ENCODE peak calls at places on chromosomes 12 and 14, in nine cellular contexts. One of them, this sample, is unnamed.

GRCh38 chr12:108063192-108063591 is 65.9 kb upstream of the WSCD2 start:
- DNase-seq in endodermal cell: peak
- DNase-seq in neural progenitor cell: peak
- DNase-seq in hepatocyte: no peak
- DNase-seq in HFF-Myc: no peak
- DNase-seq in pancreas: no peak
- DNase-seq in WERI-Rb-1: no peak
- DNase-seq in A673: peak
- DNase-seq in BJ: no peak
- DNase-seq in this sample: no peak

GRCh38 chr14:54338696-54339317 is 58.0 kb upstream of the CDKN3 start:
- DNase-seq in endodermal cell: peak
- DNase-seq in neural progenitor cell: peak
- DNase-seq in hepatocyte: peak
- DNase-seq in HFF-Myc: peak
- DNase-seq in pancreas: no peak
- DNase-seq in WERI-Rb-1: no peak
- DNase-seq in A673: peak
- DNase-seq in BJ: no peak
- DNase-seq in this sample: no peak

GRCh38 chr14:92397839-92398564 is 75.0 kb downstream of the SLC24A4 start:
- DNase-seq in endodermal cell: no peak
- DNase-seq in neural progenitor cell: no peak
- DNase-seq in hepatocyte: no peak
- DNase-seq in HFF-Myc: no peak
- DNase-seq in pancreas: no peak
- DNase-seq in WERI-Rb-1: no peak
- DNase-seq in A673: no peak
- DNase-seq in BJ: no peak
- DNase-seq in this sample: no peak

GRCh38 chr12:4268549-4269181 is 4.9 kb upstream of the CCND2 start:
- DNase-seq in endodermal cell: no peak
- DNase-seq in neural progenitor cell: peak
- DNase-seq in hepatocyte: no peak
- DNase-seq in HFF-Myc: no peak
- DNase-seq in pancreas: no peak
- DNase-seq in WERI-Rb-1: no peak
- DNase-seq in A673: no peak
- DNase-seq in BJ: no peak
- DNase-seq in this sample: no peak

GRCh38 chr12:2057041-2057792 is 4.4 kb downstream of the CACNA1C start:
- DNase-seq in endodermal cell: peak
- DNase-seq in neural progenitor cell: peak
- DNase-seq in hepatocyte: peak
- DNase-seq in HFF-Myc: no peak
- DNase-seq in pancreas: no peak
- DNase-seq in WERI-Rb-1: peak
- DNase-seq in A673: peak
- DNase-seq in BJ: no peak
- DNase-seq in this sample: no peak

GRCh38 chr12:12622418-12622817 is 10.7 kb downstream of the CREBL2 start:
- DNase-seq in endodermal cell: no peak
- DNase-seq in neural progenitor cell: no peak
- DNase-seq in hepatocyte: no peak
- DNase-seq in HFF-Myc: no peak
- DNase-seq in pancreas: no peak
- DNase-seq in WERI-Rb-1: no peak
- DNase-seq in A673: no peak
- DNase-seq in BJ: no peak
- DNase-seq in this sample: no peak

GRCh38 chr12:67019070-67019469 is 250.1 kb upstream of the CAND1 start:
- DNase-seq in endodermal cell: peak
- DNase-seq in neural progenitor cell: peak
- DNase-seq in hepatocyte: no peak
- DNase-seq in HFF-Myc: no peak
- DNase-seq in pancreas: no peak
- DNase-seq in WERI-Rb-1: no peak
- DNase-seq in A673: no peak
- DNase-seq in BJ: no peak
- DNase-seq in this sample: no peak

GRCh38 chr14:92693998-92694780 is 54.2 kb downstream of the LGMN start:
- DNase-seq in endodermal cell: no peak
- DNase-seq in neural progenitor cell: no peak
- DNase-seq in hepatocyte: peak
- DNase-seq in HFF-Myc: no peak
- DNase-seq in pancreas: no peak
- DNase-seq in WERI-Rb-1: no peak
- DNase-seq in A673: no peak
- DNase-seq in BJ: no peak
- DNase-seq in this sample: peak

GRCh38 chr12:29103539-29103974 is 45.5 kb upstream of the FAR2 start:
- DNase-seq in endodermal cell: no peak
- DNase-seq in neural progenitor cell: no peak
- DNase-seq in hepatocyte: no peak
- DNase-seq in HFF-Myc: no peak
- DNase-seq in pancreas: no peak
- DNase-seq in WERI-Rb-1: no peak
- DNase-seq in A673: no peak
- DNase-seq in BJ: no peak
- DNase-seq in this sample: no peak

GRCh38 chr12:122614839-122615238 is 87.8 kb downstream of the KNTC1 start:
- DNase-seq in endodermal cell: no peak
- DNase-seq in neural progenitor cell: no peak
- DNase-seq in hepatocyte: no peak
- DNase-seq in HFF-Myc: no peak
- DNase-seq in pancreas: no peak
- DNase-seq in WERI-Rb-1: no peak
- DNase-seq in A673: no peak
- DNase-seq in BJ: no peak
- DNase-seq in this sample: no peak

DNA sequence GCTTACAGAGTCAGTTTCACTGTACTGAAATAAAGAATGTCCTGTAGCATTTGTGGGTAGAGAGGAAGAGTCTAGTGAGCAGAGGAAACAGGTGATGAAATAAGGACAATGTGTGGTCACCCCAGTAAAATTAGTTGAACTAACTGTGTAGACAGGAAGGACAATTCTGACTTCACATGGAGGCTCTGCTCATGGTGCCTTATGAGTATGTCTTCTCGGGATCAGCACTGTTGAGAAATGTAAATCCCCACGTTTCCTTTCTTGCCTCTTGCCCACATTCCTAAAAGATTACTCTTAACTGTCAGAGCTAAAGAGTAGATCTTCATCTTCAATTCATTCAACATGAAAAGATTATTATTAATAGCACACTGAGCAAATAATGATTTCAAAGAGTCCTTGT is 113.2 kb upstream of the FLRT2 start:
- DNase-seq in endodermal cell: no peak
- DNase-seq in neural progenitor cell: no peak
- DNase-seq in hepatocyte: peak
- DNase-seq in HFF-Myc: peak
- DNase-seq in pancreas: no peak
- DNase-seq in WERI-Rb-1: no peak
- DNase-seq in A673: peak
- DNase-seq in BJ: no peak
- DNase-seq in this sample: no peak
- H3K4me3 ChIP-seq in endodermal cell: no peak
- H3K4me3 ChIP-seq in neural progenitor cell: no peak
- H3K4me3 ChIP-seq in hepatocyte: no peak
- H3K4me3 ChIP-seq in HFF-Myc: no peak
- H3K4me3 ChIP-seq in pancreas: no peak
- H3K4me3 ChIP-seq in WERI-Rb-1: no peak
- H3K4me3 ChIP-seq in A673: no peak
- H3K4me3 ChIP-seq in BJ: no peak
- H3K4me3 ChIP-seq in this sample: no peak

DNA sequence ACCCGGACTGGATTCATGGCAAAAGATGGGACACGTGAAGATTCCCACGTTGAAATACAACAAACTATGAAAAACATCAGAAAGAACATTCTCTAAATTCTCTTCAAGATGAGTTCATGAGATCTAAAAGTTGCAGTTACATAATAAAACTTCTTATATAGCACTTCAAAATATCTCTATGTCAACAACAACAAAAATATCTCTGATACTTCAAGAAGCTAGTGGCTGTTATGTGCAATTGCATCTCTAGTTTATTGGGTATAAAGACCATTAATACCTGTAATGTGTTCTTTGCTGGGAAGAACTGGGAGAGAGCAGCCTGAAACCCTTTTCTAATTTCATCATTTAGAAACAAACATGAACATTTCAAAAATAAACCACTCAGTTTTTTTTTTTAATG is 69.2 kb upstream of the RGS6 start:
- DNase-seq in endodermal cell: no peak
- DNase-seq in neural progenitor cell: no peak
- DNase-seq in hepatocyte: no peak
- DNase-seq in HFF-Myc: no peak
- DNase-seq in pancreas: no peak
- DNase-seq in WERI-Rb-1: no peak
- DNase-seq in A673: no peak
- DNase-seq in BJ: no peak
- DNase-seq in this sample: no peak
- TF ChIP-seq CTCF in endodermal cell: peak
- TF ChIP-seq CTCF in neural progenitor cell: no peak
- TF ChIP-seq CTCF in hepatocyte: no peak
- TF ChIP-seq CTCF in HFF-Myc: no peak
- TF ChIP-seq CTCF in pancreas: no peak
- TF ChIP-seq CTCF in WERI-Rb-1: no peak
- TF ChIP-seq CTCF in A673: no peak
- TF ChIP-seq CTCF in BJ: no peak
- TF ChIP-seq CTCF in this sample: peak

GRCh38 chr12:65895031-65895430 is 70.7 kb downstream of the HMGA2 start:
- DNase-seq in endodermal cell: no peak
- DNase-seq in neural progenitor cell: no peak
- DNase-seq in hepatocyte: no peak
- DNase-seq in HFF-Myc: no peak
- DNase-seq in pancreas: no peak
- DNase-seq in WERI-Rb-1: no peak
- DNase-seq in A673: no peak
- DNase-seq in BJ: no peak
- DNase-seq in this sample: no peak

GRCh38 chr12:65894127-65894526 is 69.8 kb downstream of the HMGA2 start:
- DNase-seq in endodermal cell: no peak
- DNase-seq in neural progenitor cell: no peak
- DNase-seq in hepatocyte: no peak
- DNase-seq in HFF-Myc: no peak
- DNase-seq in pancreas: no peak
- DNase-seq in WERI-Rb-1: no peak
- DNase-seq in A673: no peak
- DNase-seq in BJ: no peak
- DNase-seq in this sample: no peak

GRCh38 chr12:65894624-65895023 is 70.3 kb downstream of the HMGA2 start:
- DNase-seq in endodermal cell: no peak
- DNase-seq in neural progenitor cell: no peak
- DNase-seq in hepatocyte: no peak
- DNase-seq in HFF-Myc: no peak
- DNase-seq in pancreas: no peak
- DNase-seq in WERI-Rb-1: no peak
- DNase-seq in A673: no peak
- DNase-seq in BJ: no peak
- DNase-seq in this sample: no peak

GRCh38 chr12:65896743-65897142 is 72.5 kb downstream of the HMGA2 start:
- DNase-seq in endodermal cell: no peak
- DNase-seq in neural progenitor cell: no peak
- DNase-seq in hepatocyte: no peak
- DNase-seq in HFF-Myc: no peak
- DNase-seq in pancreas: no peak
- DNase-seq in WERI-Rb-1: no peak
- DNase-seq in A673: no peak
- DNase-seq in BJ: no peak
- DNase-seq in this sample: no peak

DNA sequence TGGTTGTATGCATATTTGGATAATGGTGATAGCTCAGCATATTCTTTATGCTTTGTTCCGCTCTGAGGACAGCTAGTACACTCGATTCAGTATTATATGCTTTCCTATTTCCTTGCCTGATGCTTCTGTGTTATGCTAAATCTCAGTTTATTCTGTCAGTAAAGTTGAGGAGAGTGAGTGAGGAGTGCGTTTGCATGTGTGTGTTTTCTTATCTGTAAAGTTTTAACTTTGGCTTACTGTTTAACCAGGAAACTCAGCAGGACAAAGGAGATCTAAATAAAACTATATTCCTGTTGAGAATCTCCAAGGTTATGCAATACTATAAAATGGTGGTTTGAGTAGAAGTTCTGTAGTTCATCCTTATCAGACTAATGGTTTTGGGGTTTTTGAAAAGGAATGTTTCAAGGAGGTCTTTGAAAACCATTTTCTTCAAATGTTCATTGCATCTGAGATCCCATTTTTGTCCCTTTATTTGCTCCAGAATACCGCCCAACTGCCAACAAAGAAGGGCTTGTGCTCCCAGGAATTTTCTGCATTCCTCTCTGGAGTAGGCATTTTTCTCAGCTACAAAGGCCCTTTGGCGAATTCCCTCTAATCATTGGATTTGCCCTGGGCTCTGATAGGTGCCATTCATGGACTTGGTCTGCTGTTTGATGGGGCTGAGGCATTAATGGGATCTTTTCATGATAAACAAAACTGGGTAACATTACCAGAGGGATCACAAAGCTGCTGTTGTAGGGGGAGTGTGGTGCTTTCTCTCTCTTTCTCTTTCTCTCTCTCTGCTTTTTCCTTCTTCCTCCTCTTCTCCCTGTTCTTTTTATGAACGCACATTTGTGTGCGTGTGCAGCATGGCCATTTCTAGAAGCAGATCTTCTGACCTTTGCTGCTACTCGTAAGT is 71.7 kb downstream of the HMGA2 start:
- DNase-seq in endodermal cell: peak
- DNase-seq in neural progenitor cell: peak
- DNase-seq in hepatocyte: peak
- DNase-seq in HFF-Myc: no peak
- DNase-seq in pancreas: no peak
- DNase-seq in WERI-Rb-1: no peak
- DNase-seq in A673: no peak
- DNase-seq in BJ: no peak
- DNase-seq in this sample: peak
- H3K4me3 ChIP-seq in endodermal cell: peak
- H3K4me3 ChIP-seq in neural progenitor cell: peak
- H3K4me3 ChIP-seq in hepatocyte: no peak
- H3K4me3 ChIP-seq in HFF-Myc: no peak
- H3K4me3 ChIP-seq in pancreas: no peak
- H3K4me3 ChIP-seq in WERI-Rb-1: no peak
- H3K4me3 ChIP-seq in A673: no peak
- H3K4me3 ChIP-seq in BJ: no peak
- H3K4me3 ChIP-seq in this sample: peak

DNA sequence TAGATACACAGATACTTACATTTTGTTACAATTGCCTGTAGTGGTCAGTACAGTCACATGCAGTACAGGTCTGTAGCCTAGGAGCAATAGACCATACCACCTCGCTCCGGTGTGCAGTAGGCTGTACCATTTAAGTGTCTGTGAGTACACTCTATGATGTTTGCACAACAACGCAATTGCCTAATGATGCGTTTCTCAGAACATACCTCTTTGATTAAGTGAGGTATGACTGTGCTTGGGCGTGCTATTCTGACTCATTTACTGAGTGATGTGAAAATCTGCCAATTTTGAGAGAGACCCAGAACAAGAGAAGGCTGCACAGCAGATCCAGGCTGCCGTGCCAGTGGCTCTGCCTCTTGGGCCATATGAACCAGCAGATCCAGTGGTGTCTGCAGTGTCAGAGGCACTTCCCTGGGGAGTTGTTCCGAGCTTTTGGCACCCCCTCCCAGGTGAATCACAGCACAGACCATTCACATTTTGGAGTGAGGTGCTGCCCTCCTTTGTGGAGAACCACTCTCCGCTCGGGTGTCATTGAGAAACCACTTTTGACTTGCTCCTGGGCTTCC is 20.4 kb downstream of the DLK1 start:
- DNase-seq in endodermal cell: peak
- DNase-seq in neural progenitor cell: no peak
- DNase-seq in hepatocyte: peak
- DNase-seq in HFF-Myc: peak
- DNase-seq in pancreas: no peak
- DNase-seq in WERI-Rb-1: no peak
- DNase-seq in A673: no peak
- DNase-seq in BJ: peak
- DNase-seq in this sample: peak
- TF ChIP-seq CTCF in endodermal cell: no peak
- TF ChIP-seq CTCF in neural progenitor cell: no peak
- TF ChIP-seq CTCF in hepatocyte: peak
- TF ChIP-seq CTCF in HFF-Myc: no peak
- TF ChIP-seq CTCF in pancreas: no peak
- TF ChIP-seq CTCF in WERI-Rb-1: no peak
- TF ChIP-seq CTCF in A673: no peak
- TF ChIP-seq CTCF in BJ: no peak
- TF ChIP-seq CTCF in this sample: peak

This sample was measured in epithelial cell of proximal tubule.